ENCODE peak calls at places on chromosomes 3 and 15, in six cellular contexts. One of them, this sample, is unnamed. For H3K36me3, the result is how much of the 10 kb centered on the place peaks cover.

GRCh38 chr3:67655364-67656121 is 1.1 kb upstream of the SUCLG2 start:
- DNase-seq in upper lobe of right lung: peak
- DNase-seq in lung: peak
- DNase-seq in left lung: no peak
- DNase-seq in MG63: no peak
- DNase-seq in kidney: peak
- DNase-seq in this sample: no peak

GRCh38 chr15:62444104-62445027 is 279.3 kb upstream of the C2CD4B start:
- DNase-seq in upper lobe of right lung: no peak
- DNase-seq in lung: no peak
- DNase-seq in left lung: no peak
- DNase-seq in MG63: peak
- DNase-seq in kidney: no peak
- DNase-seq in this sample: peak

GRCh38 chr3:184335291-184335660 is 2.1 kb upstream of the FAM131A start:
- DNase-seq in upper lobe of right lung: no peak
- DNase-seq in lung: no peak
- DNase-seq in left lung: no peak
- DNase-seq in MG63: no peak
- DNase-seq in kidney: no peak
- DNase-seq in this sample: no peak

GRCh38 chr15:66899555-66900350 is 165.6 kb upstream of the SMAD3 start:
- DNase-seq in upper lobe of right lung: no peak
- DNase-seq in lung: no peak
- DNase-seq in left lung: no peak
- DNase-seq in MG63: peak
- DNase-seq in kidney: no peak
- DNase-seq in this sample: no peak

GRCh38 chr3:12590096-12590495 is 33.2 kb downstream of the MKRN2 start:
- DNase-seq in upper lobe of right lung: no peak
- DNase-seq in lung: no peak
- DNase-seq in left lung: no peak
- DNase-seq in MG63: no peak
- DNase-seq in kidney: no peak
- DNase-seq in this sample: no peak

GRCh38 chr3:195209083-195209835 is 61.7 kb downstream of the XXYLT1 start:
- DNase-seq in upper lobe of right lung: peak
- DNase-seq in lung: no peak
- DNase-seq in left lung: peak
- DNase-seq in MG63: no peak
- DNase-seq in kidney: no peak
- DNase-seq in this sample: no peak

GRCh38 chr15:87707581-87708130 is 548.9 kb downstream of the NTRK3 start:
- DNase-seq in upper lobe of right lung: no peak
- DNase-seq in lung: no peak
- DNase-seq in left lung: no peak
- DNase-seq in MG63: no peak
- DNase-seq in kidney: no peak
- DNase-seq in this sample: no peak

GRCh38 chr15:63350178-63350621 is 31.4 kb downstream of the CA12 start:
- DNase-seq in upper lobe of right lung: no peak
- DNase-seq in lung: no peak
- DNase-seq in left lung: no peak
- DNase-seq in MG63: peak
- DNase-seq in kidney: no peak
- DNase-seq in this sample: peak

GRCh38 chr3:101144080-101144479 is 150.9 kb upstream of the ABI3BP start:
- DNase-seq in upper lobe of right lung: no peak
- DNase-seq in lung: no peak
- DNase-seq in left lung: no peak
- DNase-seq in MG63: no peak
- DNase-seq in kidney: no peak
- DNase-seq in this sample: no peak

GRCh38 chr15:65914981-65915925 is 46.0 kb downstream of the RAB11A start:
- DNase-seq in upper lobe of right lung: no peak
- DNase-seq in lung: no peak
- DNase-seq in left lung: no peak
- DNase-seq in MG63: no peak
- DNase-seq in kidney: peak
- DNase-seq in this sample: no peak

GRCh38 chr3:194070634-194071409 is 65.1 kb upstream of the HES1 start:
- DNase-seq in upper lobe of right lung: peak
- DNase-seq in lung: peak
- DNase-seq in left lung: peak
- DNase-seq in MG63: peak
- DNase-seq in kidney: peak
- DNase-seq in this sample: peak

GRCh38 chr3:183331518-183331917 is 78.5 kb downstream of the B3GNT5 start:
- DNase-seq in upper lobe of right lung: no peak
- DNase-seq in lung: no peak
- DNase-seq in left lung: no peak
- DNase-seq in MG63: no peak
- DNase-seq in kidney: no peak
- DNase-seq in this sample: no peak

GRCh38 chr3:126154391-126155279 is 25.8 kb downstream of the ALDH1L1 start:
- DNase-seq in upper lobe of right lung: no peak
- DNase-seq in lung: peak
- DNase-seq in left lung: no peak
- DNase-seq in MG63: no peak
- DNase-seq in kidney: no peak
- DNase-seq in this sample: peak

GRCh38 chr3:149688122-149688757 is 30.4 kb upstream of the WWTR1 start:
- DNase-seq in upper lobe of right lung: no peak
- DNase-seq in lung: no peak
- DNase-seq in left lung: no peak
- DNase-seq in MG63: no peak
- DNase-seq in kidney: no peak
- DNase-seq in this sample: no peak

GRCh38 chr15:45429974-45430792 is 51.8 kb upstream of the GATM start:
- DNase-seq in upper lobe of right lung: peak
- DNase-seq in lung: peak
- DNase-seq in left lung: peak
- DNase-seq in MG63: peak
- DNase-seq in kidney: peak
- DNase-seq in this sample: peak

GRCh38 chr3:120435621-120436020 is 15.2 kb downstream of the FSTL1 start:
- DNase-seq in upper lobe of right lung: no peak
- DNase-seq in lung: no peak
- DNase-seq in left lung: no peak
- DNase-seq in MG63: peak
- DNase-seq in kidney: no peak
- DNase-seq in this sample: no peak

GRCh38 chr3:29137601-29138000 is 143.3 kb upstream of the RBMS3 start:
- DNase-seq in upper lobe of right lung: no peak
- DNase-seq in lung: no peak
- DNase-seq in left lung: no peak
- DNase-seq in MG63: no peak
- DNase-seq in kidney: no peak
- DNase-seq in this sample: no peak

GRCh38 chr3:46916278-46916677 is 38.8 kb downstream of the PTH1R start:
- DNase-seq in upper lobe of right lung: no peak
- DNase-seq in lung: no peak
- DNase-seq in left lung: no peak
- DNase-seq in MG63: no peak
- DNase-seq in kidney: no peak
- DNase-seq in this sample: no peak

GRCh38 chr3:71066849-71067261 is 516.7 kb downstream of the FOXP1 start:
- DNase-seq in upper lobe of right lung: no peak
- DNase-seq in lung: no peak
- DNase-seq in left lung: no peak
- DNase-seq in MG63: peak
- DNase-seq in kidney: peak
- DNase-seq in this sample: peak

GRCh38 chr3:113560845-113561623 is 28.7 kb downstream of the SIDT1 start:
- DNase-seq in upper lobe of right lung: no peak
- DNase-seq in lung: no peak
- DNase-seq in left lung: no peak
- DNase-seq in MG63: no peak
- DNase-seq in kidney: no peak
- DNase-seq in this sample: no peak

GRCh38 chr3:184688251-184688851 is 23.5 kb downstream of the MAGEF1 start:
- DNase-seq in upper lobe of right lung: no peak
- DNase-seq in lung: no peak
- DNase-seq in left lung: no peak
- DNase-seq in MG63: peak
- DNase-seq in kidney: no peak
- DNase-seq in this sample: no peak

GRCh38 chr15:65335278-65336055 is 31.0 kb downstream of the RNU5B-1 start:
- DNase-seq in upper lobe of right lung: no peak
- DNase-seq in lung: no peak
- DNase-seq in left lung: no peak
- DNase-seq in MG63: no peak
- DNase-seq in kidney: peak
- DNase-seq in this sample: no peak

GRCh38 chr15:45112592-45113379 is 1.2 kb downstream of the DUOX2 start:
- DNase-seq in upper lobe of right lung: peak
- DNase-seq in lung: no peak
- DNase-seq in left lung: peak
- DNase-seq in MG63: no peak
- DNase-seq in kidney: peak
- DNase-seq in this sample: no peak

GRCh38 chr15:100818927-100819326 is 60.7 kb upstream of the ALDH1A3 start:
- DNase-seq in upper lobe of right lung: no peak
- DNase-seq in lung: no peak
- DNase-seq in left lung: no peak
- DNase-seq in MG63: no peak
- DNase-seq in kidney: no peak
- DNase-seq in this sample: no peak

GRCh38 chr15:67685008-67685599 is 140.2 kb upstream of the SKOR1 start:
- DNase-seq in upper lobe of right lung: no peak
- DNase-seq in lung: no peak
- DNase-seq in left lung: no peak
- DNase-seq in MG63: no peak
- DNase-seq in kidney: no peak
- DNase-seq in this sample: no peak

GRCh38 chr15:59352683-59353082 is 20.0 kb downstream of the MYO1E start:
- DNase-seq in upper lobe of right lung: no peak
- DNase-seq in lung: no peak
- DNase-seq in left lung: no peak
- DNase-seq in MG63: no peak
- DNase-seq in kidney: no peak
- DNase-seq in this sample: no peak

GRCh38 chr3:14142567-14143270 is 17.9 kb downstream of the TMEM43 start:
- DNase-seq in upper lobe of right lung: no peak
- DNase-seq in lung: no peak
- DNase-seq in left lung: no peak
- DNase-seq in MG63: no peak
- DNase-seq in kidney: peak
- DNase-seq in this sample: no peak

GRCh38 chr3:11434017-11434526 is 161.9 kb downstream of the ATG7 start:
- DNase-seq in upper lobe of right lung: no peak
- DNase-seq in lung: peak
- DNase-seq in left lung: no peak
- DNase-seq in MG63: peak
- DNase-seq in kidney: no peak
- DNase-seq in this sample: peak

GRCh38 chr15:76062282-76062681 is 2.5 kb downstream of the TMEM266 start:
- DNase-seq in upper lobe of right lung: no peak
- DNase-seq in lung: no peak
- DNase-seq in left lung: no peak
- DNase-seq in MG63: no peak
- DNase-seq in kidney: no peak
- DNase-seq in this sample: no peak

GRCh38 chr3:52326976-52327375 is 10.9 kb downstream of the DNAH1 start:
- DNase-seq in upper lobe of right lung: no peak
- DNase-seq in lung: no peak
- DNase-seq in left lung: peak
- DNase-seq in MG63: no peak
- DNase-seq in kidney: peak
- DNase-seq in this sample: no peak
- H3K4me3 ChIP-seq in upper lobe of right lung: no peak
- H3K4me3 ChIP-seq in lung: no peak
- H3K4me3 ChIP-seq in left lung: no peak
- H3K4me3 ChIP-seq in MG63: no peak
- H3K4me3 ChIP-seq in kidney: no peak
- H3K4me3 ChIP-seq in this sample: no peak

DNA sequence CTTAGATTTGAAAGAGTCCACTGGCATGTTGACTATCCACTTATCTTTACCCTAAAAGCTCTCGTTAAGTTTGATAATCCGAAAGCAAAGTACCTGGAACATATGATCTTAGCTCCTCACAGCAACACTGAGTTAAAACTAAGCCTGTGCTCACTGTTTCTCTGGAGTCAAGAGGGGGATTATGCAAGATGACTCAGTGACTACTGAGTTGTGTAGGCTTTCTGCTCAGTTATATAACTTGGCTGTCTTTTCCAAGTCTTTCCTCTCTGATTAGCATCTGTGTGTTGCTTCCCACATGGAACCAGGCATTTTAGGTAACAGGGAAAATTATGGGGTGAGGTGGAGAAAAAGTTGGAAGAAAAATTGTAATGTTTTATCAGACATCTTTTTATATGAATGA is 31.2 kb upstream of the MYO5C start:
- DNase-seq in upper lobe of right lung: no peak
- DNase-seq in lung: no peak
- DNase-seq in left lung: no peak
- DNase-seq in MG63: no peak
- DNase-seq in kidney: no peak
- DNase-seq in this sample: no peak
- H3K36me3 ChIP-seq in upper lobe of right lung: under half
- H3K36me3 ChIP-seq in lung: under half
- H3K36me3 ChIP-seq in left lung: half or more
- H3K36me3 ChIP-seq in MG63: under half
- H3K36me3 ChIP-seq in kidney: under half
- H3K36me3 ChIP-seq in this sample: under half

DNA sequence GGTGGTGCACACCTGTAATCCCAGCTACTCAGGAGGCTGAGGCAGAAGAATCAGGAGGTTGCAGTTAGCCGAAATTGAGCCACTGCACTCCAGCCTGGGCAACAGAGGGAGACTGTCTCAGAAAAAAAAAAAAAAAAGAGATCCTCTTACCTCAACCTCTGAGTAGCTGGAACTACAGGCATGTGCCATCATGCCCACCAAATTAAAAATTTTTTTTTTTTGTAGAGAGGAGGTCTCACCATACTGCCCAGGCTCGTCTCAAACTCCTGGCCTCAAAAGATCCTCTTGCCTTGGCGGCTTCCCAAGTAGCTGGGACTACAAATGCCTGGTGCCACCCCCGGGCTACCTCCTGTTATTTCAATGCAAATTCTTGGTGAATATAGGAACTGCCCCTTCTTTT is 1.5 kb downstream of the UMPS start:
- DNase-seq in upper lobe of right lung: no peak
- DNase-seq in lung: no peak
- DNase-seq in left lung: no peak
- DNase-seq in MG63: no peak
- DNase-seq in kidney: no peak
- DNase-seq in this sample: no peak
- H3K4me3 ChIP-seq in upper lobe of right lung: no peak
- H3K4me3 ChIP-seq in lung: no peak
- H3K4me3 ChIP-seq in left lung: no peak
- H3K4me3 ChIP-seq in MG63: peak
- H3K4me3 ChIP-seq in kidney: no peak
- H3K4me3 ChIP-seq in this sample: no peak

DNA sequence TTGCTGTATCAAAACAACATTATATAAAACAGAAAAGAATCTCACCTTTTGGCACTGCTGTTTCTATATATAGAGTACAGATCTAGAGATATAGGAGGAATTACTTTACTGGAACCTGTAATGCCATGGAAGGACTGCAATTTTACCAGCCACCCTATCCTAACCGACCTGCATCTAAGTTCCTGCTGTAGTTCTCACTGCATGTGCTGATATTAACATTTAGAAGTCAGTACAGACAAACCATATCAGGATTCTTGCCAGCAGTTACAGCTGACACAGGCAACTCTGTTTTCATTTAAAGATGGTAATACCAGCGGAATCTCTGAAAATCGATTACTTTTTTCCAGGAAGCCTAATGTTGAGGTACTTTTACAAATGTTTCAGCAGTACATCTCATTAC is 73.4 kb upstream of the MYO5C start:
- DNase-seq in upper lobe of right lung: no peak
- DNase-seq in lung: no peak
- DNase-seq in left lung: no peak
- DNase-seq in MG63: no peak
- DNase-seq in kidney: no peak
- DNase-seq in this sample: no peak
- H3K36me3 ChIP-seq in upper lobe of right lung: half or more
- H3K36me3 ChIP-seq in lung: under half
- H3K36me3 ChIP-seq in left lung: half or more
- H3K36me3 ChIP-seq in MG63: under half
- H3K36me3 ChIP-seq in kidney: under half
- H3K36me3 ChIP-seq in this sample: half or more